ENCODE peak calls at places on chromosomes 4 and X, in four cellular contexts. J, K, B and E are unnamed samples.

GRCh38 chr4:174910271-174910670 is 7.9 kb upstream of the ADAM29 start:
- DNase-seq in K (no peak), B (no peak), J (no peak), E (no peak)

GRCh38 chrX:123860506-123860840 is 620 bp downstream of the XIAP start:
- DNase-seq in K (peak; percentile 24), B (peak; percentile 56), J (no peak), E (no peak)

GRCh38 chr4:86307432-86307831 is 52.4 kb downstream of the MAPK10 start:
- DNase-seq in B (peak; percentile 37), J (no peak), K (no peak), E (no peak)

GRCh38 chr4:149347139-149347538 is 468.5 kb downstream of the IQCM start:
- DNase-seq in B (no peak), J (no peak), K (no peak), E (no peak)

GRCh38 chrX:72568406-72569092 is 4.1 kb downstream of the HDAC8 start:
- DNase-seq in B (peak; percentile 67), J (no peak), K (no peak), E (no peak)

GRCh38 chrX:105635794-105636193 is 186.5 kb upstream of the NRK start:
- DNase-seq in B (no peak), J (no peak), K (no peak), E (no peak)

GRCh38 chr4:110621328-110621812 is 1.5 kb downstream of the PITX2 start:
- DNase-seq in J (no peak), K (no peak), B (no peak), E (no peak)

GRCh38 chrX:48460031-48460430 is 10.0 kb downstream of the SLC38A5 start:
- DNase-seq in B (no peak), J (no peak), K (no peak), E (no peak)

GRCh38 chr4:112321768-112322684 is 24.9 kb downstream of the ALPK1 start:
- DNase-seq in K (peak; percentile 44), J (peak; percentile 70), B (peak; percentile 65), E (peak; percentile 17)

GRCh38 chr4:84905646-84906045 is 60.8 kb downstream of the WDFY3 start:
- DNase-seq in J (no peak), K (no peak), B (no peak), E (no peak)

GRCh38 chrX:43813898-43814297 is 68.4 kb downstream of the MAOB start:
- DNase-seq in J (no peak), B (no peak), K (no peak), E (no peak)

GRCh38 chrX:129612396-129612795 is 42.4 kb downstream of the APLN start:
- DNase-seq in B (no peak), K (no peak), J (no peak), E (no peak)

GRCh38 chr4:110639207-110640092 is 16.6 kb upstream of the PITX2 start:
- DNase-seq in J (peak; percentile 28), B (no peak), K (no peak), E (no peak)

GRCh38 chr4:30443289-30443688 is 276.9 kb upstream of the PCDH7 start:
- DNase-seq in B (no peak), J (no peak), K (no peak), E (no peak)

GRCh38 chr4:94978904-94979303 is 221.1 kb downstream of the BMPR1B start:
- DNase-seq in B (peak; percentile 78), K (no peak), J (no peak), E (no peak)

GRCh38 chrX:151680805-151681204 is 14.5 kb upstream of the PRRG3 start:
- DNase-seq in B (peak; percentile 3), K (peak; percentile 49), J (no peak), E (no peak)

GRCh38 chr4:176545886-176546285 is 226.1 kb downstream of the SPCS3 start:
- DNase-seq in J (no peak), K (no peak), B (peak; percentile 18), E (no peak)

GRCh38 chr4:26912069-26912468 is 51.4 kb downstream of the STIM2 start:
- DNase-seq in K (no peak), B (no peak), J (no peak), E (no peak)

GRCh38 chr4:8739357-8739756 is 132.3 kb downstream of the HMX1 start:
- DNase-seq in B (no peak), J (peak; percentile 20), K (no peak), E (no peak)

GRCh38 chrX:8323356-8323755 is 141.3 kb upstream of the VCX3B start:
- DNase-seq in K (no peak), B (no peak), J (no peak), E (no peak)

GRCh38 chrX:130049821-130050220 is 60.5 kb downstream of the ELF4 start:
- DNase-seq in B (no peak), J (no peak), K (no peak), E (no peak)

GRCh38 chrX:105297041-105297440 is 76.5 kb upstream of the TEX13A start:
- DNase-seq in K (no peak), J (no peak), B (no peak), E (no peak)

GRCh38 chr4:181911420-181911819 is 331.8 kb upstream of the TENM3 start:
- DNase-seq in J (no peak), K (no peak), B (peak; percentile 19), E (no peak)

GRCh38 chr4:177509346-177509745 is 67.1 kb upstream of the AGA start:
- DNase-seq in B (no peak), J (no peak), K (no peak), E (no peak)

GRCh38 chr4:83964996-83965541 is 429.2 kb downstream of the GPAT3 start:
- DNase-seq in K (no peak), B (peak; percentile 57), J (no peak), E (no peak)

GRCh38 chr4:109916003-109916399 is 3.3 kb downstream of the EGF start:
- DNase-seq in B (no peak), J (no peak), K (no peak), E (no peak)

GRCh38 chr4:75512336-75513211 is 1.6 kb downstream of the RCHY1 start:
- DNase-seq in B (peak; percentile 42), K (no peak), J (no peak), E (no peak)

GRCh38 chr4:80208606-80209005 is 11.3 kb downstream of the PRDM8 start:
- DNase-seq in B (no peak), J (no peak), K (no peak), E (no peak)

GRCh38 chr4:89371614-89372013 is 64.0 kb upstream of the GPRIN3 start:
- DNase-seq in K (no peak), J (no peak), B (no peak), E (no peak)

GRCh38 chr4:93157984-93158383 is 670.6 kb upstream of the ATOH1 start:
- DNase-seq in B (no peak), J (no peak), K (no peak), E (no peak)
- TF ChIP-seq CTCF in B (no peak), J (no peak), K (peak; percentile 44), E (no peak)

DNA sequence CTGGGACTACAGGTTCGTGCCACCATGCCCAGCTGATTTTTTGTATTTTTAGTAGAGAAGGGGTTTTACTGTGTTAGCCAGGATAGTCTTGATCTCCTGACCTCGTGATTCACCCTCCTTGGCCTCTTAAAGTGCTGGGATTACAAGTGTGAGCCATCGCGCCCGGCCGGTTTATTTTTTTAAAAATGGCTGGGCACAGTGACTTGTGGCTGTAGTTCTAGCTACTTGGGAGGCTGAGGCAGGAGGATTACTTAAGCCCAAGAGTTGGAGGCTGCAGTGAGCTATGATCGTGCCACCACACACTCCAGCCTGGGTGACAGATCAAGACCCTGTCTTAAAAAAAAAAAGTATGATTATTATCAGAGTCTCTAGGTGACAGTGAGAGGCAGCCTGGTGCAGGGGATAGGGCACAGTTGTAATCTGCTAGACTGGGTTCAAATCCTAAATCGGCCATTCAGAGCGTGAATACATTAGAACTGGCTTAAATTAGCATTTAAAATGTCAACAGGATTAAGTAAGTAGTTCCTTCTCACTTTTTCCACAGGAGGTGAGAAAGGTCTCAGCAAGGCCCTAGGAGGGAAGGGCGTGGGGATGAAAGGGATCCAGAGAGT is 435 bp upstream of the MGST2 start:
- DNase-seq in J (no peak), B (no peak), K (no peak), E (no peak)
- H3K4me3 ChIP-seq in J (peak overlapping the region; percentile 68), B (peak overlapping the region; percentile 57), K (peak overlapping the region; percentile 73), E (peak overlapping the region; percentile 53)

GRCh38 chrX:6226053-6226645 is 2.5 kb downstream of the NLGN4X start:
- DNase-seq in K (peak; percentile 70), J (no peak), B (peak; percentile 8), E (no peak)
- TF ChIP-seq CTCF in K (no peak), J (no peak), B (no peak), E (no peak)

DNA sequence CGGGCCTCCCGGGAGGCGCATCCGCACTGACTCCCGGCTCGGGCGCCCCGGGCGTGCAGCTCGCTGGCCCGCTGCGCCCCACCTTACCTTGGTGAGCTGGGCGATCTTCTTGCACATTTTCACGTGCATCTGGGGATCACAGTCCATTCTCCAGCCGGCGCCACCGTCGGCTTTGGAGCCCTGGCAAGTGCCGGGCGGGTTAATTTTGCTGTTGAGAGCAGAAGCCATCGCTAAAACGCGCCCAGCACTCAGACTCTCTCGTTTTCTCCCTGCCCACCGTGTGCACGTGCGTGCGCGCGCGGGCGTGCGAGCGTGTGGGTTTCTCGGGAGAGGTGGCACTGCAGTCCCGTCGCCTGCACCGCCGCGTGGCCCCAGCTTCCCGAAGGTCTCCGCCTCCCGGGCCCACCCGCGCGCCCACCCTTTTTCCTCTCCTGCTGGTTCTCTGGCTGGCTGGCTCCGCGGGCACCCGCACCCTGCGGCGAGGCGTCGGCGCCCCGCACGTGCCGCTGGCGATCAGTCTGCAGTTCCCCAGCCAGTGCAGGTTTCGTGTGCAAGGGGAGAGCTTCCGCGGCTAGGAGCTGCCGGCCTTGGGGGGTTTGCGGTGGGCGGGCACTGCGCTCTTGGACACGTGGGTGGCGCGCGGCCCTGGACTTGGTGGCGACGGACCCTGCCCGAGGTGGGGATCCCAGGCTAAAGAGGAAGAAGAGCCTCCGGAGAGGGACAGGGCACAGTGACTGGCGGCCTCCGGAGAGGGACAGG is at the start of gene FAM184B:
- DNase-seq in J (no peak), K (peak; percentile 63), B (peak; percentile 11), E (no peak)
- H3K4me3 ChIP-seq in J (peak within 1 kb of the TSS; percentile 46), K (peak within 1 kb of the TSS; percentile 26), B (peak within 1 kb of the TSS; percentile 41), E (peak within 1 kb of the TSS; percentile 43)

GRCh38 chr4:45646885-45647598 is 476.8 kb downstream of the GABRG1 start:
- DNase-seq in K (no peak), B (no peak), J (no peak), E (no peak)
- TF ChIP-seq CTCF in K (no peak), B (no peak), J (no peak), E (no peak)